ENCODE peak calls at places on chromosomes 16 and 17, in nine cellular contexts. Z is effector memory CD4-positive, alpha-beta T cell; P is CD8-positive, alpha-beta memory T cell; K is brain microvascular endothelial cell; D is left ventricle myocardium inferior; I is heart left ventricle; C is colonic mucosa; W is gastrocnemius medialis; A is mesendoderm. R is an unnamed sample.

GRCh38 chr16:8194795-8195194 is 395.5 kb downstream of the TMEM114 start:
- DNase-seq in P (no peak), I (no peak), C (no peak), D (no peak), Z (no peak), W (no peak), K (no peak), A (peak), R (no peak)

GRCh38 chr17:64694207-64694606 is 32.1 kb upstream of the SMURF2 start:
- DNase-seq in I (peak), P (no peak), A (peak), W (peak), Z (no peak), D (peak), C (peak), K (peak), R (no peak)

GRCh38 chr17:67157732-67158639 is 87.0 kb downstream of the HELZ start:
- DNase-seq in C (no peak), K (peak), Z (no peak), P (no peak), D (no peak), A (peak), I (no peak), W (no peak), R (no peak)

GRCh38 chr16:58280146-58280845 is 14.5 kb downstream of the PRSS54 start:
- DNase-seq in P (no peak), C (no peak), K (no peak), I (no peak), W (no peak), D (no peak), Z (no peak), A (no peak), R (no peak)

GRCh38 chr16:10322723-10323527 is 62.9 kb upstream of the ATF7IP2 start:
- DNase-seq in K (no peak), P (no peak), I (no peak), A (no peak), W (no peak), D (no peak), C (no peak), Z (no peak), R (no peak)

GRCh38 chr17:48261297-48261880 is 153.8 kb downstream of the SNX11 start:
- DNase-seq in W (no peak), K (peak), Z (no peak), I (peak), P (no peak), D (no peak), C (peak), A (peak), R (no peak)

GRCh38 chr17:82957469-82957795 is 117.6 kb upstream of the ZNF750 start:
- DNase-seq in C (no peak), P (no peak), K (no peak), D (no peak), Z (no peak), W (no peak), A (no peak), I (no peak), R (no peak)

GRCh38 chr17:5249615-5250014 is 15.0 kb upstream of the SCIMP start:
- DNase-seq in Z (peak), D (no peak), A (peak), K (peak), C (peak), P (peak), W (peak), I (peak), R (peak)

GRCh38 chr16:85952197-85952596 is 53.2 kb downstream of the IRF8 start:
- DNase-seq in C (no peak), P (no peak), D (no peak), W (no peak), I (no peak), A (no peak), K (no peak), Z (no peak), R (no peak)

GRCh38 chr17:77316191-77316641 is 175.4 kb downstream of the SEC14L1 start:
- DNase-seq in Z (no peak), D (no peak), P (no peak), A (peak), C (no peak), K (peak), I (no peak), W (peak), R (no peak)

GRCh38 chr17:49520386-49521087 is 25.4 kb downstream of the NGFR start:
- DNase-seq in P (no peak), D (no peak), I (no peak), W (no peak), Z (no peak), K (no peak), A (no peak), C (no peak), R (no peak)

GRCh38 chr16:4407543-4408322 is 8.7 kb downstream of the CORO7 start:
- DNase-seq in A (no peak), Z (no peak), W (no peak), K (no peak), C (no peak), D (peak), I (no peak), P (peak), R (no peak)

GRCh38 chr17:79749958-79750357 is 19.2 kb downstream of the ENPP7 start:
- DNase-seq in Z (no peak), W (no peak), K (no peak), C (no peak), P (no peak), A (no peak), I (no peak), D (no peak), R (no peak)

GRCh38 chr17:55267777-55268648 is 3.3 kb downstream of the HLF start:
- DNase-seq in W (no peak), D (no peak), K (no peak), A (no peak), Z (no peak), I (no peak), P (no peak), C (no peak), R (no peak)

DNA sequence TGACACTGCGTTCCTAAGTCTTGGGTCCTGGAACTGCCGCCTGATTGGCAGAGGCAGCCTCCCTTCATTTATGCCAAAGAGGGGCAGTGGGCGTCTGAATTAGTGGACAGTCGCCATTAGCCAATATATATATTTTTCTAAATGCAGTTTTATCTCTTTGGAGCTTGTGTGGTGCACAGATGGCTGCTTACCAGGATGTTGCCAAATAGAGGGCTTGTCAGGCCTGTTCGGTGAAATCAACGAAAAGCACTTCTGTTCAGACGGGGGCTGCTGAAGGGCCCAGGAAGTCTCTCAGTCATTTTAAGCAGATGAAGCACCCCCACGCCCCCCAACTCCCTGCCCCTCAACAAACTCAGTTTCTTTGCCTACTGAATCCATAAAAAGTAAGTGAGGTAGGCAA is 66.0 kb downstream of the RAP1GAP2 start:
- DNase-seq in P (no peak), C (no peak), W (no peak), D (no peak), I (no peak), A (no peak), Z (no peak), K (no peak), R (no peak)
- H3K27ac ChIP-seq in P (no peak), C (no peak), W (no peak), D (peak), I (no peak), A (no peak), Z (no peak), K (no peak), R (no peak)

GRCh38 chr17:36978810-36979584 is 30.2 kb downstream of the AATF start:
- DNase-seq in W (no peak), I (no peak), D (no peak), Z (no peak), P (no peak), K (no peak), C (no peak), A (no peak), R (no peak)
- H3K4me3 ChIP-seq in W (no peak), I (no peak), D (no peak), Z (no peak), P (no peak), K (no peak), C (no peak), A (no peak), R (no peak)

GRCh38 chr16:66935319-66936011 is at the start of gene CES2:
- DNase-seq in P (no peak), K (no peak), Z (no peak), I (peak), A (no peak), D (peak), C (peak), W (peak), R (no peak)

GRCh38 chr16:66936889-66937554 is 1.7 kb downstream of the CES2 start:
- DNase-seq in C (no peak), A (no peak), K (no peak), Z (no peak), I (peak), W (no peak), P (no peak), D (no peak), R (no peak)

GRCh38 chr16:66936462-66936861 is 1.1 kb downstream of the CES2 start:
- DNase-seq in K (no peak), D (peak), A (no peak), W (no peak), Z (no peak), P (no peak), I (peak), C (peak), R (no peak)

GRCh38 chr16:66939366-66939765 is 4.0 kb downstream of the CES2 start:
- DNase-seq in C (no peak), A (no peak), P (no peak), Z (no peak), K (no peak), I (peak), W (no peak), D (no peak), R (no peak)

DNA sequence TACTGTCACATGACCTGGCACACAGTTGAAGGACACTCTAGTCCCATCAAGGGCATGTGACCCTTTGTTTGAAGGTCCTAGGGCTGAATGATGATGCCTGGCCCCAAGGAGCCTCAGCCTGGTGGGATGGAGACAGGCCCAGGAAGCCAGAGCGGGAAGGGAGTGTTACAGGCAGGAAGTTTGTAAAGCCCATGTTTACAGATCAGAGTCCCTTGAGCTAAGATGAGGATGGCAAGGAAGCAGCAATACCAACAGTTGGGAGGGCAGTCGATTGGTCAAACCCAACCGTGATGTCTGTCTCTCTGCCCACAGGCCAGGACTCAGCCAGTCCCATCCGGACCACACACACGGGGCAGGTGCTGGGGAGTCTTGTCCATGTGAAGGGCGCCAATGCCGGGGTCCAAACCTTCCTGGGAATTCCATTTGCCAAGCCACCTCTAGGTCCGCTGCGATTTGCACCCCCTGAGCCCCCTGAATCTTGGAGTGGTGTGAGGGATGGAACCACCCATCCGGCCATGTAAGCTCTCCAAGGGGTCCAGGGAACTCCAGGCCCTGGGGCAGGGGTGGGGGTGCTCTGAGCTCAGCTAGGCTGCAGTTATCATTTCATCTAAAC is 2.5 kb downstream of the CES2 start:
- DNase-seq in Z (no peak), D (no peak), I (peak), A (no peak), W (no peak), C (no peak), K (no peak), P (no peak), R (no peak)
- H3K27ac ChIP-seq in Z (no peak), D (peak), I (no peak), A (no peak), W (peak), C (peak), K (no peak), P (no peak), R (no peak)

GRCh38 chr17:7854851-7855642 is at the start of gene TMEM88:
- DNase-seq in P (no peak), A (peak), D (peak), W (no peak), C (peak), K (no peak), I (no peak), Z (no peak), R (no peak)
- H3K4me3 ChIP-seq in P (no peak), A (no peak), D (peak), W (peak), C (peak), K (peak), I (peak), Z (no peak), R (no peak)

GRCh38 chr16:57133911-57134310 is 41.5 kb downstream of the CPNE2 start:
- DNase-seq in P (no peak), A (no peak), I (no peak), K (no peak), D (no peak), W (no peak), Z (no peak), C (no peak), R (no peak)
- H3K27ac ChIP-seq in P (peak), A (no peak), I (no peak), K (no peak), D (no peak), W (no peak), Z (peak), C (peak), R (peak)

GRCh38 chr17:28993645-28994426 is 12.0 kb downstream of the SEZ6 start:
- DNase-seq in I (no peak), D (no peak), P (no peak), Z (no peak), A (no peak), K (no peak), C (no peak), W (no peak), R (no peak)
- H3K4me3 ChIP-seq in I (no peak), D (no peak), P (no peak), Z (no peak), A (no peak), K (no peak), C (no peak), W (no peak), R (no peak)

GRCh38 chr17:58356231-58356630 is 4.2 kb upstream of the SUPT4H1 start:
- DNase-seq in A (no peak), Z (no peak), P (no peak), K (no peak), W (no peak), I (no peak), C (no peak), D (no peak), R (no peak)
- H3K27ac ChIP-seq in A (no peak), Z (no peak), P (no peak), K (no peak), W (no peak), I (no peak), C (no peak), D (no peak), R (no peak)

GRCh38 chr17:58156839-58157803 is 8.9 kb downstream of the OR4D1 start:
- DNase-seq in A (peak), P (peak), C (peak), K (no peak), D (peak), W (no peak), Z (peak), I (peak), R (peak)
- H3K4me3 ChIP-seq in A (peak), P (peak), C (peak), K (peak), D (peak), W (peak), Z (peak), I (peak), R (peak)

GRCh38 chr16:27399969-27400368 is 2.0 kb upstream of the IL21R start:
- DNase-seq in P (no peak), C (no peak), K (no peak), Z (no peak), I (no peak), D (no peak), A (no peak), W (no peak), R (no peak)
- H3K27ac ChIP-seq in P (no peak), C (no peak), K (no peak), Z (no peak), I (no peak), D (no peak), A (no peak), W (no peak), R (no peak)

GRCh38 chr17:187130-187529 is 5.7 kb upstream of the DOC2B start:
- DNase-seq in A (no peak), D (no peak), C (no peak), P (no peak), K (no peak), I (no peak), W (no peak), Z (no peak), R (no peak)
- H3K4me3 ChIP-seq in A (no peak), D (no peak), C (no peak), P (no peak), K (no peak), I (no peak), W (no peak), Z (no peak), R (no peak)

R was measured in CD4-positive, CD25-positive, alpha-beta regulatory T cell.